ENCODE peak calls at places on chromosome 5, in four cellular contexts. I is tibial nerve, F is body of pancreas, C is gastrocnemius medialis. S is an unnamed sample.

GRCh38 chr5:168651654-168652053 is 72.5 kb upstream of the PANK3 start:
- DNase-seq in I (peak; percentile 34), F (no peak), C (no peak), S (no peak)

GRCh38 chr5:155313518-155313917 is 300.0 kb downstream of the KIF4B start:
- DNase-seq in I (no peak), F (no peak), C (no peak), S (no peak)

GRCh38 chr5:169945831-169946261 is 34.4 kb downstream of the INSYN2B start:
- DNase-seq in I (peak; percentile 8), F (no peak), C (no peak), S (peak; percentile 12)

GRCh38 chr5:16502866-16503265 is 37.3 kb upstream of the ZNF622 start:
- DNase-seq in I (no peak), F (no peak), C (no peak), S (no peak)

GRCh38 chr5:115351356-115352195 is 55.1 kb upstream of the CCDC112 start:
- DNase-seq in I (no peak), F (no peak), C (no peak), S (no peak)

GRCh38 chr5:180868960-180869359 is 7.9 kb upstream of the ZFP62 start:
- DNase-seq in I (peak; percentile 97), F (peak; percentile 96), C (peak; percentile 49), S (peak; percentile 84)

GRCh38 chr5:139648205-139649081 is at the start of gene CXXC5:
- DNase-seq in I (peak; percentile 64), F (peak; percentile 91), C (peak; percentile 71), S (peak; percentile 87)

GRCh38 chr5:108386345-108387061 is 4.6 kb upstream of the FBXL17 start:
- DNase-seq in I (no peak), F (no peak), C (no peak), S (no peak)

GRCh38 chr5:150402901-150403342 is 9.8 kb downstream of the CD74 start:
- DNase-seq in I (no peak), F (no peak), C (no peak), S (no peak)

GRCh38 chr5:143019614-143020515 is 249.7 kb downstream of the ARHGAP26 start:
- DNase-seq in I (no peak), F (no peak), C (no peak), S (no peak)

GRCh38 chr5:159211712-159212111 is 2.4 kb upstream of the RNF145 start:
- DNase-seq in I (no peak), F (no peak), C (no peak), S (no peak)

GRCh38 chr5:119287547-119288073 is 68.2 kb upstream of the TNFAIP8 start:
- DNase-seq in I (no peak), F (no peak), C (no peak), S (no peak)

GRCh38 chr5:19886123-19886921 is 101.7 kb downstream of the CDH18 start:
- DNase-seq in I (no peak), F (no peak), C (no peak), S (no peak)

GRCh38 chr5:59067976-59068651 is 485.2 kb downstream of the RAB3C start:
- DNase-seq in I (no peak), F (no peak), C (no peak), S (no peak)

GRCh38 chr5:138632900-138633489 is 57.8 kb upstream of the HSPA9 start:
- DNase-seq in I (peak; percentile 49), F (peak; percentile 49), C (peak; percentile 7), S (peak; percentile 68)

GRCh38 chr5:34804398-34804797 is 34.6 kb upstream of the TTC23L start:
- DNase-seq in I (no peak), F (no peak), C (no peak), S (no peak)

GRCh38 chr5:154467655-154468354 is 10.2 kb downstream of the HAND1 start:
- DNase-seq in I (peak; percentile 76), F (peak; percentile 78), C (peak; percentile 18), S (peak; percentile 79)

GRCh38 chr5:76690027-76690679 is 25.8 kb upstream of the F2R start:
- DNase-seq in I (no peak), F (no peak), C (no peak), S (no peak)

GRCh38 chr5:20972419-20972925 is 984.5 kb upstream of the CDH18 start:
- DNase-seq in I (no peak), F (no peak), C (no peak), S (peak; percentile 29)

GRCh38 chr5:56211298-56211865 is 21.7 kb downstream of the ANKRD55 start:
- DNase-seq in I (peak; percentile 19), F (peak; percentile 18), C (no peak), S (peak; percentile 8)

GRCh38 chr5:103101079-103101732 is 18.7 kb downstream of the GIN1 start:
- DNase-seq in I (no peak), F (no peak), C (no peak), S (no peak)

GRCh38 chr5:145365464-145365863 is 469.7 kb downstream of the PRELID2 start:
- DNase-seq in I (no peak), F (no peak), C (no peak), S (no peak)

GRCh38 chr5:132271251-132272246 is 14.1 kb downstream of the PDLIM4 start:
- DNase-seq in I (no peak), F (no peak), C (no peak), S (peak; percentile 44)

GRCh38 chr5:175457466-175457865 is 13.5 kb upstream of the DRD1 start:
- DNase-seq in I (no peak), F (no peak), C (no peak), S (no peak)

GRCh38 chr5:163822548-163822947 is 317.1 kb downstream of the MAT2B start:
- DNase-seq in I (no peak), F (no peak), C (no peak), S (no peak)

GRCh38 chr5:20323323-20323722 is 335.3 kb upstream of the CDH18 start:
- DNase-seq in I (no peak), F (no peak), C (no peak), S (no peak)

GRCh38 chr5:146283344-146283761 is 55.3 kb upstream of the POU4F3 start:
- DNase-seq in I (no peak), F (no peak), C (no peak), S (no peak)

GRCh38 chr5:127589309-127590036 is 59.4 kb upstream of the CTXN3 start:
- DNase-seq in I (no peak), F (no peak), C (no peak), S (no peak)

GRCh38 chr5:131423056-131423455 is 159.2 kb downstream of the CDC42SE2 start:
- DNase-seq in I (no peak), F (no peak), C (no peak), S (no peak)

GRCh38 chr5:168288349-168289245 is 2.8 kb upstream of the WWC1 start:
- DNase-seq in I (no peak), F (peak; percentile 64), C (no peak), S (no peak)

GRCh38 chr5:39714036-39714698 is 289.4 kb upstream of the DAB2 start:
- DNase-seq in I (peak; percentile 68), F (peak; percentile 73), C (no peak), S (no peak)

GRCh38 chr5:17336054-17336453 is 118.6 kb downstream of the BASP1 start:
- DNase-seq in I (no peak), F (no peak), C (no peak), S (no peak)

GRCh38 chr5:6158974-6159863 is 219.1 kb downstream of the MED10 start:
- DNase-seq in I (no peak), F (no peak), C (no peak), S (no peak)

GRCh38 chr5:33843579-33843978 is 48.2 kb downstream of the ADAMTS12 start:
- DNase-seq in I (no peak), F (no peak), C (no peak), S (no peak)

GRCh38 chr5:143605403-143606005 is 202.0 kb upstream of the NR3C1 start:
- DNase-seq in I (peak; percentile 49), F (no peak), C (peak; percentile 8), S (no peak)

GRCh38 chr5:1568201-1568979 is 44.6 kb upstream of the LPCAT1 start:
- DNase-seq in I (no peak), F (no peak), C (no peak), S (peak; percentile 20)

GRCh38 chr5:180873628-180874520 is 12.8 kb upstream of the ZFP62 start:
- DNase-seq in I (no peak), F (peak; percentile 51), C (no peak), S (no peak)

GRCh38 chr5:98755406-98755805 is 18.1 kb upstream of the RGMB start:
- DNase-seq in I (no peak), F (no peak), C (no peak), S (no peak)

GRCh38 chr5:113274836-113275414 is 159.9 kb downstream of the TSSK1B start:
- DNase-seq in I (no peak), F (no peak), C (no peak), S (peak; percentile 30)

GRCh38 chr5:92268343-92268742 is 885.2 kb upstream of the ARRDC3 start:
- DNase-seq in I (no peak), F (no peak), C (no peak), S (no peak)

GRCh38 chr5:147483961-147484707 is 25.7 kb downstream of the DPYSL3 start:
- DNase-seq in I (peak; percentile 77), F (peak; percentile 29), C (peak; percentile 10), S (peak; percentile 74)
- H3K4me3 ChIP-seq in I (no peak overlapping the region), F (no peak overlapping the region), C (no peak overlapping the region), S (no peak overlapping the region)

GRCh38 chr5:12330381-12330780 is 426.1 kb upstream of the CTNND2 start:
- DNase-seq in I (no peak), F (no peak), C (no peak), S (no peak)

GRCh38 chr5:12335938-12336337 is 431.7 kb upstream of the CTNND2 start:
- DNase-seq in I (no peak), F (no peak), C (no peak), S (no peak)

GRCh38 chr5:12332480-12332879 is 428.2 kb upstream of the CTNND2 start:
- DNase-seq in I (no peak), F (no peak), C (no peak), S (no peak)

GRCh38 chr5:12330993-12331588 is 426.8 kb upstream of the CTNND2 start:
- DNase-seq in I (no peak), F (no peak), C (no peak), S (no peak)
- H3K27ac ChIP-seq in I (no peak overlapping the region), F (no peak overlapping the region), C (no peak overlapping the region), S (no peak overlapping the region)

GRCh38 chr5:67494186-67494842 is 297.7 kb upstream of the CD180 start:
- DNase-seq in I (peak; percentile 10), F (no peak), C (peak; percentile 73), S (no peak)

GRCh38 chr5:67490543-67491321 is 294.1 kb upstream of the CD180 start:
- DNase-seq in I (no peak), F (no peak), C (no peak), S (no peak)

GRCh38 chr5:67496051-67496450 is 299.5 kb upstream of the CD180 start:
- DNase-seq in I (no peak), F (no peak), C (no peak), S (no peak)

GRCh38 chr5:67495072-67495471 is 298.5 kb upstream of the CD180 start:
- DNase-seq in I (peak; percentile 36), F (no peak), C (peak; percentile 13), S (no peak)

GRCh38 chr5:67493676-67494075 is 297.1 kb upstream of the CD180 start:
- DNase-seq in I (no peak), F (no peak), C (peak; percentile 53), S (peak; percentile 44)
- TF ChIP-seq CTCF in I (peak; percentile 23), F (peak; percentile 15), C (peak; percentile 39), S (peak; percentile 65)

GRCh38 chr5:141513627-141514329 is 24.9 kb downstream of the PCDHGC5 start:
- DNase-seq in I (peak; percentile 73), F (peak; percentile 56), C (peak; percentile 84), S (peak; percentile 77)

GRCh38 chr5:141512390-141513020 is 23.6 kb downstream of the PCDHGC5 start:
- DNase-seq in I (peak; percentile 79), F (peak; percentile 91), C (peak; percentile 68), S (peak; percentile 85)

GRCh38 chr5:141514330-141515111 is 25.6 kb downstream of the PCDHGC5 start:
- DNase-seq in I (peak; percentile 18), F (no peak), C (peak; percentile 35), S (no peak)

GRCh38 chr5:141511771-141512325 is 23.0 kb downstream of the PCDHGC5 start:
- DNase-seq in I (no peak), F (no peak), C (no peak), S (no peak)

GRCh38 chr5:141513021-141513626 is 24.2 kb downstream of the PCDHGC5 start:
- DNase-seq in I (peak; percentile 27), F (peak; percentile 44), C (no peak), S (peak; percentile 44)
- H3K4me3 ChIP-seq in I (peak overlapping the region; percentile 39), F (peak overlapping the region; percentile 56), C (peak overlapping the region; percentile 55), S (peak overlapping the region; percentile 68)

S was measured in heart right ventricle.